ENCODE peak calls at places on chromosomes 2 and 18, in seven cellular contexts. One of them, this sample, is unnamed.

GRCh38 chr2:227748079-227748478 is 2.4 kb downstream of the SCYGR8 start:
- DNase-seq in left ventricle myocardium inferior: no peak
- DNase-seq in NB4: peak
- DNase-seq in heart left ventricle: no peak
- DNase-seq in neural progenitor cell: peak
- DNase-seq in astrocyte of the cerebellum: no peak
- DNase-seq in fibroblast of villous mesenchyme: no peak
- DNase-seq in this sample: no peak

GRCh38 chr2:28613616-28614501 is 118.0 kb downstream of the PLB1 start:
- DNase-seq in left ventricle myocardium inferior: no peak
- DNase-seq in NB4: no peak
- DNase-seq in heart left ventricle: peak
- DNase-seq in neural progenitor cell: peak
- DNase-seq in astrocyte of the cerebellum: peak
- DNase-seq in fibroblast of villous mesenchyme: peak
- DNase-seq in this sample: no peak

GRCh38 chr18:58321986-58322385 is 278.0 kb downstream of the NEDD4L start:
- DNase-seq in left ventricle myocardium inferior: peak
- DNase-seq in NB4: peak
- DNase-seq in heart left ventricle: peak
- DNase-seq in neural progenitor cell: peak
- DNase-seq in astrocyte of the cerebellum: peak
- DNase-seq in fibroblast of villous mesenchyme: peak
- DNase-seq in this sample: peak

GRCh38 chr2:96914332-96914731 is 44.5 kb upstream of the SEMA4C start:
- DNase-seq in left ventricle myocardium inferior: no peak
- DNase-seq in NB4: no peak
- DNase-seq in heart left ventricle: peak
- DNase-seq in neural progenitor cell: no peak
- DNase-seq in astrocyte of the cerebellum: no peak
- DNase-seq in fibroblast of villous mesenchyme: peak
- DNase-seq in this sample: no peak

GRCh38 chr2:226608393-226608955 is 191.1 kb downstream of the IRS1 start:
- DNase-seq in left ventricle myocardium inferior: no peak
- DNase-seq in NB4: no peak
- DNase-seq in heart left ventricle: no peak
- DNase-seq in neural progenitor cell: no peak
- DNase-seq in astrocyte of the cerebellum: no peak
- DNase-seq in fibroblast of villous mesenchyme: no peak
- DNase-seq in this sample: no peak

GRCh38 chr2:70258532-70258875 is 567 bp downstream of the PCYOX1 start:
- DNase-seq in left ventricle myocardium inferior: peak
- DNase-seq in NB4: peak
- DNase-seq in heart left ventricle: peak
- DNase-seq in neural progenitor cell: peak
- DNase-seq in astrocyte of the cerebellum: no peak
- DNase-seq in fibroblast of villous mesenchyme: peak
- DNase-seq in this sample: no peak

GRCh38 chr2:23988371-23988770 is 21.5 kb upstream of the MFSD2B start:
- DNase-seq in left ventricle myocardium inferior: no peak
- DNase-seq in NB4: peak
- DNase-seq in heart left ventricle: no peak
- DNase-seq in neural progenitor cell: no peak
- DNase-seq in astrocyte of the cerebellum: no peak
- DNase-seq in fibroblast of villous mesenchyme: no peak
- DNase-seq in this sample: no peak

GRCh38 chr2:229071292-229071976 is 199.7 kb downstream of the PID1 start:
- DNase-seq in left ventricle myocardium inferior: peak
- DNase-seq in NB4: no peak
- DNase-seq in heart left ventricle: peak
- DNase-seq in neural progenitor cell: no peak
- DNase-seq in astrocyte of the cerebellum: no peak
- DNase-seq in fibroblast of villous mesenchyme: peak
- DNase-seq in this sample: no peak

GRCh38 chr2:237873961-237874551 is 14.6 kb downstream of the RAMP1 start:
- DNase-seq in left ventricle myocardium inferior: no peak
- DNase-seq in NB4: no peak
- DNase-seq in heart left ventricle: no peak
- DNase-seq in neural progenitor cell: peak
- DNase-seq in astrocyte of the cerebellum: no peak
- DNase-seq in fibroblast of villous mesenchyme: no peak
- DNase-seq in this sample: no peak

GRCh38 chr18:48819276-48819675 is 131.5 kb downstream of the SMAD7 start:
- DNase-seq in left ventricle myocardium inferior: peak
- DNase-seq in NB4: no peak
- DNase-seq in heart left ventricle: peak
- DNase-seq in neural progenitor cell: no peak
- DNase-seq in astrocyte of the cerebellum: no peak
- DNase-seq in fibroblast of villous mesenchyme: no peak
- DNase-seq in this sample: no peak

GRCh38 chr2:187875271-187875670 is 321.0 kb upstream of the TFPI start:
- DNase-seq in left ventricle myocardium inferior: no peak
- DNase-seq in NB4: no peak
- DNase-seq in heart left ventricle: no peak
- DNase-seq in neural progenitor cell: no peak
- DNase-seq in astrocyte of the cerebellum: no peak
- DNase-seq in fibroblast of villous mesenchyme: peak
- DNase-seq in this sample: no peak

GRCh38 chr2:167292430-167293171 is 404.3 kb downstream of the XIRP2 start:
- DNase-seq in left ventricle myocardium inferior: peak
- DNase-seq in NB4: peak
- DNase-seq in heart left ventricle: peak
- DNase-seq in neural progenitor cell: peak
- DNase-seq in astrocyte of the cerebellum: peak
- DNase-seq in fibroblast of villous mesenchyme: peak
- DNase-seq in this sample: peak

GRCh38 chr2:223055140-223055539 is 3.1 kb downstream of the KCNE4 start:
- DNase-seq in left ventricle myocardium inferior: no peak
- DNase-seq in NB4: no peak
- DNase-seq in heart left ventricle: no peak
- DNase-seq in neural progenitor cell: no peak
- DNase-seq in astrocyte of the cerebellum: no peak
- DNase-seq in fibroblast of villous mesenchyme: peak
- DNase-seq in this sample: no peak

GRCh38 chr2:205579335-205579734 is 103.0 kb upstream of the NRP2 start:
- DNase-seq in left ventricle myocardium inferior: no peak
- DNase-seq in NB4: no peak
- DNase-seq in heart left ventricle: no peak
- DNase-seq in neural progenitor cell: no peak
- DNase-seq in astrocyte of the cerebellum: no peak
- DNase-seq in fibroblast of villous mesenchyme: no peak
- DNase-seq in this sample: no peak

GRCh38 chr18:22165049-22165602 is 4.3 kb upstream of the GATA6 start:
- DNase-seq in left ventricle myocardium inferior: no peak
- DNase-seq in NB4: no peak
- DNase-seq in heart left ventricle: no peak
- DNase-seq in neural progenitor cell: peak
- DNase-seq in astrocyte of the cerebellum: no peak
- DNase-seq in fibroblast of villous mesenchyme: no peak
- DNase-seq in this sample: no peak

GRCh38 chr2:224520064-224520463 is 65.1 kb downstream of the CUL3 start:
- DNase-seq in left ventricle myocardium inferior: no peak
- DNase-seq in NB4: peak
- DNase-seq in heart left ventricle: no peak
- DNase-seq in neural progenitor cell: no peak
- DNase-seq in astrocyte of the cerebellum: peak
- DNase-seq in fibroblast of villous mesenchyme: peak
- DNase-seq in this sample: peak

DNA sequence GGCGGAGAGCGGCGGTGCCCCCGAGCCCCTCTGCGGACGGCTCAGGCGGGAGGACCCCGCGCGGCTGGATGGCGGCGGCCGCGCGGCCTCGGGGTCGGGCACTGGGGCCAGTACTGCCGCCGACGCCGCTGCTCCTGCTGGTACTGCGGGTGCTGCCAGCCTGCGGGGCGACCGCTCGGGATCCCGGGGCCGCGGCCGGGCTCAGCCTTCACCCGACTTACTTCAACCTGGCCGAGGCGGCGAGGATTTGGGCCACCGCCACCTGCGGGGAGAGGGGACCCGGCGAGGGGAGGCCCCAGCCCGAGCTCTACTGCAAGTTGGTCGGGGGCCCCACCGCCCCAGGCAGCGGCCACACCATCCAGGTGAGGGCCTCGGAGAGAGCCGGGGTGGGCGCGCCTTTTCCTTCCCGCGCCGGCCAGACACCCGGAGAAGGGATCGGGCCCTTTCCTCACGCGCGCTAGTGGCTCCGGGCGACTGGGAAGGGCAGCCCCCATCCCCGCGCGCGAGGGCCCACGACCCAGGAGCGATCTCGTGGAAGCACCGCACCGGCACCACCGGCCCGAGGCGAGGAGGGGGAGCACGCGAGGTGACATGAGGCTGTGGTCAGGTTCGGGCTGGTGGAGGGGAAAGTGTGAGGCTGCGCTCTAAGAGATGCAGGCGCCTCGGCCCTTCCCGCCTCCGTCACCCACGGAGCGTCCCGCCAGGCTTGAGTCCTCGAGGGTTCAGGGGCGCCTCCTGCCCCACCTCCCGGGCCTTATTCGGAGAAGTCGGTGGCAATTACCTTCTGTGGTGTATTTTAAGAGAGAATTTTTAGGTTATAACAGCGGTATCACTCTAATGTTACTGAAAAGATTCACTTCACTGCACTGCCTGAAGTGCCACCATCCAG is 607 bp downstream of the LAMA3 start:
- DNase-seq in left ventricle myocardium inferior: peak
- DNase-seq in NB4: no peak
- DNase-seq in heart left ventricle: peak
- DNase-seq in neural progenitor cell: peak
- DNase-seq in astrocyte of the cerebellum: no peak
- DNase-seq in fibroblast of villous mesenchyme: no peak
- DNase-seq in this sample: no peak
- H3K4me3 ChIP-seq in left ventricle myocardium inferior: peak
- H3K4me3 ChIP-seq in NB4: no peak
- H3K4me3 ChIP-seq in heart left ventricle: peak
- H3K4me3 ChIP-seq in neural progenitor cell: peak
- H3K4me3 ChIP-seq in astrocyte of the cerebellum: peak
- H3K4me3 ChIP-seq in fibroblast of villous mesenchyme: peak
- H3K4me3 ChIP-seq in this sample: no peak

DNA sequence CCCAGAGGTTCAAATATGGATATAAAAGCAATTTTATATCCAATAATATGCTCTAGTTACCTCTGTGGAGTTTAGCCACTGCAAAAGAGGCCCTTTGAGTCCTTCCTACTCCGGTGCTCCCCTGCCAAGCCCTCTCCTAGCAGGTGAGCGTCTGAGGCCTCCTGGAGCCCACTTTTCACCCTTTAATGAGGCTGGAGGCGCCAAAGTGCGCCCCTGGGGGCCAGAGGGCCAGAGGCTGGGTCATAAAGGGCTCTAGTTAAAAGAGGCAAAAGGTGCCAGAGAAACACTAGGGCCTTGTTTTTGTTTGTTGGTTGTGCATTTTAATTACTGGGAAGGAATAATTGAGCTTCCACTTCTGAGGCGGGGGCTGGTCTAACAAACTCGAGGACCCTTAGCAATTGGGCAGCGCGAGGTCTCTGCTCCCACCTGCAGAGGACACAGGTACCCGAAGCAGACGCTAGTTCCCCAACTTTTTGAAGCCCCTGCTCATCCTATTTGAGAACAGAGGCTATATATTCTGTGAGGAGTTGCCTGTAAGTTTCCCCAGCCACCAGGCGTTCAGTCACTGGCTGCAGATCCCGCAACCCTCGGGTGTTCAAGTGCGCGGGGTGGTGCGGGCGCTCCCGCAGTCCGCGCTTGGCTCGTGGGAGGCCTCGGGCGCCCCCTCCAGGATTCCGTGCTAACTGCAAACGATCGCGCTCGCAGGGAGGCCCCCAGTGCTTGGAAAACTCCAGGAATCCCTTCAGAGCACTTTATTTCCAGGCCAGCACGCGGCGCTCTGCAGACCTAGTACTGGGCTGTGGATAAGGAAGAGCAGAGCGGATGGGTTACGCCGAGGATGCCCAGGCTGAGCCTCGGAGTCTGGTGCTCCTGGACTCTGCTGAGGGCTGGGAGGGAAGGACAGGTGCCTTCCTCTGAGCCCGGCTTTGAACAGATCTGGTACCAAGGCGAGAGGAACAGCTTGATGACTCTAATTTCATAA is 14.1 kb downstream of the MSGN1 start:
- DNase-seq in left ventricle myocardium inferior: peak
- DNase-seq in NB4: peak
- DNase-seq in heart left ventricle: peak
- DNase-seq in neural progenitor cell: peak
- DNase-seq in astrocyte of the cerebellum: peak
- DNase-seq in fibroblast of villous mesenchyme: peak
- DNase-seq in this sample: no peak
- TF ChIP-seq CTCF in left ventricle myocardium inferior: peak
- TF ChIP-seq CTCF in NB4: peak
- TF ChIP-seq CTCF in heart left ventricle: peak
- TF ChIP-seq CTCF in neural progenitor cell: peak
- TF ChIP-seq CTCF in astrocyte of the cerebellum: peak
- TF ChIP-seq CTCF in fibroblast of villous mesenchyme: peak
- TF ChIP-seq CTCF in this sample: peak

DNA sequence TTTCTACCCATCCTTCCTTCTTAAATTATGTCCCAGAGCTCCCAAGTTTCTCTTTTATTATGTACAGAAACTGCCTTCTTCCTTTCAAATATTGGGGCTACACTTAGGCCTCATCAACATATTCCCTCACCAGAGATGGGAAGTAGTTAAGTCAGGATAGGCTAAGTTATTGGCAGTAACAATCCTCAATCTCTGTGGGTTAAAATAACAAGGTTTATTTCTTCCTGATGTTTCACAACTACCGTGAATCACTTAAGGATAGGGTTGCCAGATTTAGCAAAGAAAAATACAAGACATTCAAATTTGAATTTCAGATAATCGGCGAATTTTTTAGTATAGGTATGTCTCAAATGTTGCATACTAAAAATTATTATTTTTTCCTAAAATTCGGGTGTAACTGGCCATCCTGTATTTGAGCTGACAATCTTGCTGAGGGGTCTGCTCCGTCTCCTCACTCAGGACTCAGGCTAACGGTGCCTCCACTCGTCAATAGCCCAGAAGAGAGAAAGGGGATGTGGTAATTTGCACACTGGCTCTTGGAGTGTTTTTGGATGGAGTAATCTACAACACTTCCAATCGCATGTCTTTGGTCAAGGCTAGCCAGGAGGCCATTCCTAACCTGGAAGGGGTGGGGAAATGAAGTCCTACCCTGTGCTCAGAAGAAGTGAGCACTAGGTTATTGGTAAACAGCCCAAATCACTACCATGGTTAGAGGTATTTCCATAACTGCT is 91.7 kb downstream of the ACTR3 start:
- DNase-seq in left ventricle myocardium inferior: no peak
- DNase-seq in NB4: no peak
- DNase-seq in heart left ventricle: no peak
- DNase-seq in neural progenitor cell: no peak
- DNase-seq in astrocyte of the cerebellum: no peak
- DNase-seq in fibroblast of villous mesenchyme: no peak
- DNase-seq in this sample: no peak
- H3K4me3 ChIP-seq in left ventricle myocardium inferior: no peak
- H3K4me3 ChIP-seq in NB4: no peak
- H3K4me3 ChIP-seq in heart left ventricle: no peak
- H3K4me3 ChIP-seq in neural progenitor cell: no peak
- H3K4me3 ChIP-seq in astrocyte of the cerebellum: no peak
- H3K4me3 ChIP-seq in fibroblast of villous mesenchyme: no peak
- H3K4me3 ChIP-seq in this sample: no peak

DNA sequence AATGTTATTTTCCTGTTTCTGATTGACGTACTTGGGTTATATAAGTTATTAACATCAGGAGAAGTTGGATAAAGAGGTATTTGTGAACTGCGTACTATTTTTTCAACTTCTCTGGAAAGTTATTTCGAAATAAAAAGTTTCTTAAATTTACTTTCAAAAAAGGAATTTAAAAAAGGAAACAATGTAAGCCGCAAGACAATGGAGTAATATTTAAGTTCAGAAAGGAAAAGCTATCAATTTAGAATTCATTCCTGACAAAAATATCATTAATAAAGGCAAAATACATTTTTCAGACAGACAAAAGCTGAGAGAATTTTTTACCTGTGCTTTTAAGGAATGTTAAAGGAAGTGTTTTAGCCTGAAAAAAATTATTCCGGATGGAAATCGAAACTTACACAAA is 47.7 kb downstream of the RAB10 start:
- DNase-seq in left ventricle myocardium inferior: no peak
- DNase-seq in NB4: no peak
- DNase-seq in heart left ventricle: no peak
- DNase-seq in neural progenitor cell: no peak
- DNase-seq in astrocyte of the cerebellum: no peak
- DNase-seq in fibroblast of villous mesenchyme: no peak
- DNase-seq in this sample: no peak
- TF ChIP-seq CTCF in left ventricle myocardium inferior: no peak
- TF ChIP-seq CTCF in NB4: no peak
- TF ChIP-seq CTCF in heart left ventricle: no peak
- TF ChIP-seq CTCF in neural progenitor cell: no peak
- TF ChIP-seq CTCF in astrocyte of the cerebellum: no peak
- TF ChIP-seq CTCF in fibroblast of villous mesenchyme: no peak
- TF ChIP-seq CTCF in this sample: no peak